ENCODE peak calls at places on chromosomes 12 and 14, in five cellular contexts. H is fibroblast of pulmonary artery, J is PC-3, V is tibial artery, F is keratinocyte. L is an unnamed sample.

GRCh38 chr12:39383064-39383552 is 59.8 kb downstream of the KIF21A start:
- DNase-seq in V (no peak), J (no peak), F (no peak), H (no peak), L (no peak)

GRCh38 chr14:81485372-81485771 is 48.3 kb downstream of the SEL1L start:
- DNase-seq in V (no peak), J (no peak), F (no peak), H (no peak), L (no peak)

GRCh38 chr12:107435072-107435471 is 250.5 kb upstream of the PWP1 start:
- DNase-seq in J (no peak), H (no peak), V (no peak), F (no peak), L (no peak)

GRCh38 chr12:22709292-22709691 is 84.3 kb downstream of the ETNK1 start:
- DNase-seq in J (peak), V (no peak), F (no peak), H (peak), L (peak)

GRCh38 chr12:127176804-127177203 is 1090.2 kb upstream of the TMEM132C start:
- DNase-seq in J (no peak), V (no peak), F (no peak), H (no peak), L (no peak)

GRCh38 chr14:105315941-105316562 is 1.5 kb downstream of the PACS2 start:
- DNase-seq in F (no peak), V (peak), J (peak), H (no peak), L (peak)

GRCh38 chr12:79691299-79692248 is 810 bp upstream of the PAWR start:
- DNase-seq in J (peak), F (no peak), V (no peak), H (peak), L (peak)

GRCh38 chr14:37594238-37594915 is 672 bp downstream of the FOXA1 start:
- DNase-seq in F (peak), H (peak), J (peak), V (no peak), L (peak)

GRCh38 chr14:78278464-78278863 is 108.3 kb downstream of the NRXN3 start:
- DNase-seq in H (no peak), J (no peak), V (no peak), F (no peak), L (peak)

GRCh38 chr12:31323466-31324115 is 2.4 kb downstream of the SINHCAF start:
- DNase-seq in V (peak), J (no peak), H (peak), F (no peak), L (no peak)

GRCh38 chr12:47557401-47557800 is 148.4 kb downstream of the RPAP3 start:
- DNase-seq in V (no peak), F (no peak), H (no peak), J (no peak), L (no peak)

GRCh38 chr14:89617142-89617460 is 200.1 kb upstream of the FOXN3 start:
- DNase-seq in H (no peak), F (no peak), J (no peak), V (no peak), L (no peak)
- H3K4me3 ChIP-seq in H (peak), F (no peak), J (peak), V (peak), L (no peak)

DNA sequence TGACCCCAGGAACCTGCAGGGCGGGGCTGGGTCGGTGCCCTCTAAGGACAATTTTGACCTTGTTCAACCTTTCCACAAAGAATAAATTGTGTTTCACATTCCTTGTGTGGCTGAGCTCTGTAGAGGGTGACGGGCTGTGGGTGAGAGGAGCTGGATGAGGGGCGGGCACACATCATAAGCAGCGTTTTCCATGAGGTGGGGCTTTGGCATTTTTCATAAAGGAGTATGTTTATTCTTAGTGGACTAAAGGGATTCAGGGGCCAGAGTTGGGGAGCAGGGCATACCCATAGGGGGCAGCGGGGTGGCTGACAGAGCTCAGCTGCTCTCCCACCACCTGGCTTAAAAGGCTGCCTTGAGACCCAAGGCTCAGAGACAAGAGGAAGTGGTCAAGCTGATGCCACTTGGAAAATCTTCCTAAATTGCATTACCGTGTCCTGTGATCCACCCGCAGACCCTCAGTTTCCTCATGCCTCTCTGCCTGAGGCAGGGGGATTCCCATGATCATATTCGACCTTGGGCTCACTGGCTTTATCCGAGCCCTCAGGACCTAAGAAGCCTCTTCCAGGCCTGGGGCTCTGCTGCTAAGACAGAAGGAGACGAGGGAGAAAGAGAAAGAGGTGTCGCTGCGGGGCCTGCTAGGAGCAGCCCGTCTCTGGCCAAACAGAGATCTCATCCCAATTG is 11.4 kb downstream of the MMP14 start:
- DNase-seq in F (no peak), J (no peak), H (peak), V (no peak), L (peak)
- TF ChIP-seq CTCF in F (no peak), J (no peak), H (no peak), V (no peak), L (no peak)

GRCh38 chr14:88325883-88326282 is 2.8 kb upstream of the KCNK10 start:
- DNase-seq in J (no peak), H (no peak), V (no peak), F (no peak), L (no peak)

GRCh38 chr14:88322505-88323085 is 474 bp downstream of the KCNK10 start:
- DNase-seq in H (no peak), J (no peak), V (no peak), F (no peak), L (no peak)

GRCh38 chr14:88321692-88322504 is 1.2 kb downstream of the KCNK10 start:
- DNase-seq in F (no peak), V (no peak), J (no peak), H (no peak), L (no peak)

GRCh38 chr14:88323086-88323519 is at the start of gene KCNK10:
- DNase-seq in V (no peak), J (no peak), F (no peak), H (no peak), L (peak)

GRCh38 chr14:88323520-88324199 is 591 bp upstream of the KCNK10 start:
- DNase-seq in H (peak), F (no peak), V (no peak), J (no peak), L (peak)
- H3K4me3 ChIP-seq in H (no peak), F (peak), V (peak), J (peak), L (no peak)

DNA sequence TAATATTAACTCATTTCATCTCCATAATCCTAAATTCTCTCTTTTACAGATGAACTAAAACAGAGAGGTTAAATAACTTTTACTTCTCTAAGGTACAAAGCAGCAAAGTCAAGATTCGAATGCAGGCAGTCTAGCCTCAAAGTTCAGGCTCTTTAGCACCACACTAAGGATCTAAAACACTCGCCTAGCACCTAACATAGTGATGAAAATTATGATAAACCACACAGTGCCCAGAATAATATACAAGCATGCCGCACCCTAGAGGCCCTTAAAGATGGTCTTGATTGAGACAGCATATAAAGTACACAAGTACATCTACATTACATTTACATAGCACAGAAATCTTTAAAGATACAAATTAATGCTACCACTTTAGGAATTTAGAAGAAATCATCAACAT is 207.1 kb downstream of the MED13L start:
- DNase-seq in J (no peak), H (no peak), F (no peak), V (no peak), L (no peak)
- TF ChIP-seq CTCF in J (no peak), H (no peak), F (no peak), V (no peak), L (no peak)

GRCh38 chr12:14958361-14959125 is 2.9 kb downstream of the ARHGDIB start:
- DNase-seq in V (no peak), J (no peak), F (no peak), H (no peak), L (no peak)
- H3K4me3 ChIP-seq in V (peak), J (no peak), F (no peak), H (no peak), L (no peak)

DNA sequence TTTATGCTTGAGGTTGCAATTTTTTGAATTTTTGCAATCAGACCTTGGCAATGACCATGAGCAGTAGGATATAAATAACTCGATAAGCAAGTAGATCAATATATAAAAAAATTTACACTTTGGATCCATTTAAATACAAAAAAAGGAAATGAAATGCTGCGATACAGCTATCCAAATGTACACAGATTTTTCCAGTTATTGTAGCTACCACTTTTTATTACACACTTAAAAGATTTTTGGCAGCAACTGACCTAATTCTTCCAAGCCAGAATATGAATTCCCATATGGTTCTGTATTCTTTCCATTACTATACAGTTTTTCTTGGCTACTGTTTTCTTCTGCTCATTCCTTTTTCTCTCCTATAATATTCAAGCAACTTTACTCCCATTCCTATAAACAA is 52.2 kb downstream of the TMTC1 start:
- DNase-seq in H (no peak), V (no peak), F (no peak), J (no peak), L (no peak)
- TF ChIP-seq CTCF in H (no peak), V (no peak), F (no peak), J (no peak), L (no peak)

DNA sequence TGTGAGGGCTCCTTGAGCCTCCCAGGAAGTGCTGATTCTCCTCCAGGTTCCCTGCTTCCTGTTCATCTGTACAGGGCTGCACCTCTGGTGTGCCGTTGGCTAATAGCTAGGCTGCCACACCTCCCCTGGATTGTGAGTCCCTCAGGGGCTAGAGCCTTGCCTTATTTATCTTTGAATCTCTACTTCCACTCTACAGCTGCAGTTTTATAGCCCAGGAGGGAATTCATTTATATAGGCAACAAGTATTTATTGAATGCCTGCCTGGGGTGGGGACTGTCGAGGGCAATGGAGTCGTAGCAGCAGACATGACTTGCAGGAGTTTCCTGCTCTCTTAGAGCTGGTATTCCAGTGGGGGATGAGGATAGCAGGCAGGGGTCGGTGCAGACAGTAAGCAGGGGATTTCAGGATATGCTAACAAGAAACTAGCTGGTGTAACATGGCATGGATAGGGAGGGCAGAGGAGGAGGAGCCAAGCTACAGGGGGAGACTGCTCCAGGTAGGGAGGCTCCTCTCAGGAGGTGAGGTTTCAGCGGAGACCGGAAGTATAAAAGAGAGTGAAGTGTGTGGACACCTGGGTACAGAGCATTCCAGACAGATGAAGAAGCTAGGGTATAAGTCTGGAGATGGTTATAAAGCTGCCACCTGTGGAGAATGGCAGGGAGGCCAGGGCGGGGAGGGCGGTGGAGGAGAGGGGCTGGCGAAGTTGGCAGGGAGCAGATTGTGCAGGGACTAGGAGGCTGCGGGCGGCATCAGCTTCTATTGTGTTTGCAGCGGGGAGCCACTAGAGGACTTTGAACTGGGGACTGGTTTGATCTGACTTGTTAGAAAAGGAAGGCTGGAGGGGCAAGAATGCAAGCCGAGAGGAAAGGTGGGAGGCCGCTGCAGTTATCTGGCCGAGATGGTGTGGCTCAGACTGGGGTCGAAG is 17.2 kb downstream of the USP30 start:
- DNase-seq in F (no peak), H (no peak), V (no peak), J (no peak), L (no peak)
- H3K4me3 ChIP-seq in F (no peak), H (no peak), V (no peak), J (no peak), L (no peak)

GRCh38 chr14:34365309-34365915 is 96.6 kb downstream of the SPTSSA start:
- DNase-seq in J (peak), V (no peak), H (peak), F (no peak), L (no peak)
- TF ChIP-seq CTCF in J (peak), V (no peak), H (peak), F (peak), L (peak)

DNA sequence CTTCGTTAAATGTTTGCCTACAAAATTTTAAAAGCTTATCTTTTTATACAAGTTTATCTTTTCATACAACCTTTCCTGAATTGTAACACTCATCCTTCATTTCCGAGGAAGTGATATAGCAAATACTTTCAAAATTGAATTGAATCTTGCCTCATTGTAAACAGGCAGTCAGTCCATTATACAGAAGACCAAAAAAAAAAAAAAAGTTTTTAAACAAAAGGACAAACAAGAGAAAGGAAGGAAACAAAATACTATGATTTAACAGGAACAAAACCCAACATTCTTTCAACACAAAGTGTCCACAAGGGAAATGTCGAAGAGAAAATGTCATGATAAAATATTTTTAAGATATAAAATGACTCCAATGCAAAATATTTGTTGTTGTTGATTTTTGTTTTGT is 8.5 kb downstream of the ATF7 start:
- DNase-seq in V (no peak), H (no peak), J (no peak), F (no peak), L (no peak)
- H3K4me3 ChIP-seq in V (peak), H (no peak), J (no peak), F (no peak), L (no peak)

DNA sequence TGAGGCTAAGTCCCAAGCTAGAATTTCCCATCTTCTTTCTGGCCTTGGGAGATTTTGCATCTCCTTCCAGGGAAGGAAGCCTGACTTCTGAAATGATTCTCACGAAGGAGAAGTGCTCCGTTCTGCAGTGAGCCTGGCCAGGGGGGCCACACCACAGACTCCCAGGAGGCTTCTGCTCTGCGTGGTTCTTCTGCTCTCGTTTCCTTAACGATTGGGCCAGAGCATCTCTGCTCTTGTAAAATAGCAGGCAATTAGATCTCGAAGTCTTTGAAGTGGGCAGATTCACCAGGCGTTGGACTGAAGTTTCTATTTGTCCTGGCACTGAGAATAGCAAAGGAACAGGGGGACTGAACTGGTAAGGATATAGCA is 6.7 kb upstream of the BATF start:
- DNase-seq in V (no peak), J (no peak), F (no peak), H (no peak), L (no peak)
- TF ChIP-seq CTCF in V (no peak), J (no peak), F (no peak), H (no peak), L (no peak)

L was measured in epithelial cell of esophagus.